ENCODE peak calls at places on chromosomes 13 and 19, in eight cellular contexts. One of them, this sample, is unnamed.

GRCh38 chr19:18589380-18590272 is 1.0 kb downstream of the REX1BD start:
- DNase-seq in NCI-H1694: peak
- DNase-seq in AG04450: no peak
- DNase-seq in astrocyte of the spinal cord: peak
- DNase-seq in SK-N-SH: peak
- DNase-seq in psoas muscle: peak
- DNase-seq in IMR-90: peak
- DNase-seq in astrocyte: peak
- DNase-seq in this sample: peak

GRCh38 chr19:18846862-18847515 is 15.2 kb downstream of the UPF1 start:
- DNase-seq in NCI-H1694: peak
- DNase-seq in AG04450: peak
- DNase-seq in astrocyte of the spinal cord: peak
- DNase-seq in SK-N-SH: peak
- DNase-seq in psoas muscle: peak
- DNase-seq in IMR-90: peak
- DNase-seq in astrocyte: peak
- DNase-seq in this sample: peak

GRCh38 chr13:100125946-100126345 is 37.1 kb downstream of the PCCA start:
- DNase-seq in NCI-H1694: no peak
- DNase-seq in AG04450: no peak
- DNase-seq in astrocyte of the spinal cord: no peak
- DNase-seq in SK-N-SH: no peak
- DNase-seq in psoas muscle: no peak
- DNase-seq in IMR-90: no peak
- DNase-seq in astrocyte: no peak
- DNase-seq in this sample: no peak

GRCh38 chr13:45882626-45883025 is 31.1 kb upstream of the SIAH3 start:
- DNase-seq in NCI-H1694: no peak
- DNase-seq in AG04450: no peak
- DNase-seq in astrocyte of the spinal cord: no peak
- DNase-seq in SK-N-SH: no peak
- DNase-seq in psoas muscle: no peak
- DNase-seq in IMR-90: no peak
- DNase-seq in astrocyte: no peak
- DNase-seq in this sample: no peak

GRCh38 chr13:114062341-114062740 is 70.1 kb downstream of the RASA3 start:
- DNase-seq in NCI-H1694: no peak
- DNase-seq in AG04450: no peak
- DNase-seq in astrocyte of the spinal cord: no peak
- DNase-seq in SK-N-SH: no peak
- DNase-seq in psoas muscle: peak
- DNase-seq in IMR-90: no peak
- DNase-seq in astrocyte: no peak
- DNase-seq in this sample: no peak

GRCh38 chr13:78193853-78194252 is 275.2 kb upstream of the EDNRB start:
- DNase-seq in NCI-H1694: no peak
- DNase-seq in AG04450: no peak
- DNase-seq in astrocyte of the spinal cord: no peak
- DNase-seq in SK-N-SH: no peak
- DNase-seq in psoas muscle: no peak
- DNase-seq in IMR-90: no peak
- DNase-seq in astrocyte: peak
- DNase-seq in this sample: no peak

GRCh38 chr13:100209857-100210580 is 121.1 kb downstream of the PCCA start:
- DNase-seq in NCI-H1694: no peak
- DNase-seq in AG04450: no peak
- DNase-seq in astrocyte of the spinal cord: peak
- DNase-seq in SK-N-SH: no peak
- DNase-seq in psoas muscle: no peak
- DNase-seq in IMR-90: peak
- DNase-seq in astrocyte: peak
- DNase-seq in this sample: peak

GRCh38 chr13:26558912-26559485 is 1.5 kb downstream of the WASF3 start:
- DNase-seq in NCI-H1694: no peak
- DNase-seq in AG04450: no peak
- DNase-seq in astrocyte of the spinal cord: peak
- DNase-seq in SK-N-SH: no peak
- DNase-seq in psoas muscle: no peak
- DNase-seq in IMR-90: no peak
- DNase-seq in astrocyte: no peak
- DNase-seq in this sample: no peak

GRCh38 chr19:16777811-16778210 is 51.4 kb upstream of the SIN3B start:
- DNase-seq in NCI-H1694: no peak
- DNase-seq in AG04450: no peak
- DNase-seq in astrocyte of the spinal cord: no peak
- DNase-seq in SK-N-SH: no peak
- DNase-seq in psoas muscle: no peak
- DNase-seq in IMR-90: no peak
- DNase-seq in astrocyte: no peak
- DNase-seq in this sample: no peak

GRCh38 chr13:26709461-26709860 is 51.1 kb downstream of the GPR12 start:
- DNase-seq in NCI-H1694: no peak
- DNase-seq in AG04450: no peak
- DNase-seq in astrocyte of the spinal cord: no peak
- DNase-seq in SK-N-SH: no peak
- DNase-seq in psoas muscle: no peak
- DNase-seq in IMR-90: no peak
- DNase-seq in astrocyte: no peak
- DNase-seq in this sample: no peak

GRCh38 chr19:50427997-50428425 is 4.7 kb upstream of the MYBPC2 start:
- DNase-seq in NCI-H1694: no peak
- DNase-seq in AG04450: peak
- DNase-seq in astrocyte of the spinal cord: peak
- DNase-seq in SK-N-SH: no peak
- DNase-seq in psoas muscle: peak
- DNase-seq in IMR-90: peak
- DNase-seq in astrocyte: peak
- DNase-seq in this sample: peak

This sample was measured in fibroblast of the conjunctiva.